ENCODE peak calls at places on chromosomes 2 and 18, in six cellular contexts. G is tibial artery, X is lung, C is cardiac muscle cell, Z is adrenal gland, I is suprapubic skin. U is an unnamed sample.

GRCh38 chr2:171923206-171923605 is 945 bp downstream of the HAT1 start:
- DNase-seq in G (no peak), X (no peak), C (peak; percentile 72), Z (no peak), I (no peak), U (no peak)

GRCh38 chr18:9671214-9671613 is 36.9 kb upstream of the RAB31 start:
- DNase-seq in G (no peak), X (no peak), C (no peak), Z (no peak), I (no peak), U (no peak)

GRCh38 chr2:101520246-101520645 is 45.3 kb upstream of the RFX8 start:
- DNase-seq in G (no peak), X (no peak), C (peak; percentile 58), Z (no peak), I (no peak), U (no peak)

GRCh38 chr18:11906926-11907874 is 917 bp downstream of the MPPE1 start:
- DNase-seq in G (no peak), X (no peak), C (no peak), Z (no peak), I (no peak), U (peak; percentile 28)

GRCh38 chr18:10406172-10406663 is 48.2 kb upstream of the APCDD1 start:
- DNase-seq in G (no peak), X (peak; percentile 26), C (no peak), Z (no peak), I (no peak), U (no peak)

GRCh38 chr18:25281522-25281921 is 70.4 kb downstream of the ZNF521 start:
- DNase-seq in G (no peak), X (no peak), C (no peak), Z (no peak), I (no peak), U (no peak)

GRCh38 chr2:444937-445884 is 157.3 kb upstream of the ALKAL2 start:
- DNase-seq in G (no peak), X (no peak), C (no peak), Z (no peak), I (no peak), U (no peak)

GRCh38 chr2:125169022-125169763 is 1144.1 kb downstream of the CNTNAP5 start:
- DNase-seq in G (no peak), X (no peak), C (peak; percentile 35), Z (no peak), I (no peak), U (no peak)

GRCh38 chr2:234839285-234839684 is 112.5 kb upstream of the SH3BP4 start:
- DNase-seq in G (no peak), X (no peak), C (no peak), Z (no peak), I (no peak), U (no peak)

GRCh38 chr2:86477349-86477748 is 36.2 kb downstream of the KDM3A start:
- DNase-seq in G (no peak), X (no peak), C (peak; percentile 59), Z (no peak), I (no peak), U (no peak)
- H3K4me1 ChIP-seq in G (no peaks in the 10 kb centered on the region), X (peaks cover 2% of the 10 kb centered on the region), C (no peaks in the 10 kb centered on the region), Z (peaks cover 23% of the 10 kb centered on the region), I (peaks cover 18% of the 10 kb centered on the region), U (peaks cover under 1% of the 10 kb centered on the region)

DNA sequence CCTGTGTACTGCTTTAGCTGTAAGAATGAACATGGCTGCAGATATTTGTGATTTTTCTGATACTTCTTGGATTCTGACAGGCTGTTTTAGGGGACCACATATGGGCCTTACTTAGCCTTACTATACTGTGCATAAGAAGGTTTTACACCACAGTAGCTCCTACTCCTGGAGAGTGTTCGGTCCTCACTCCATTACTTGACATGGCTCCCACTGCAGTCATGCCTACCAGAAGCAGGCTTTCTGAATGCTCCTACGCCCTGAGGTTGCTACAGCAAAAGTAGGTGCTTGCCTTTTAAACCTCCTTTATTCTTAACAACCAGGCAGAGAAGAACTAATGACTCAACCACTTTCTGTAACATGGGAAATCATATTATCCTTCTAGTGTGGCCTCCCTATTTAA is 125.2 kb upstream of the MAP2 start:
- DNase-seq in G (no peak), X (no peak), C (no peak), Z (no peak), I (no peak), U (no peak)
- H3K4me3 ChIP-seq in G (no peak overlapping the region), X (no peak overlapping the region), C (no peak overlapping the region), Z (no peak overlapping the region), I (no peak overlapping the region), U (no peak overlapping the region)

GRCh38 chr2:6342273-6342920 is 523.3 kb downstream of the CMPK2 start:
- DNase-seq in G (no peak), X (no peak), C (no peak), Z (no peak), I (no peak), U (no peak)

GRCh38 chr2:6343076-6343475 is 522.6 kb downstream of the CMPK2 start:
- DNase-seq in G (no peak), X (no peak), C (no peak), Z (no peak), I (no peak), U (no peak)

GRCh38 chr2:6337123-6337830 is 528.4 kb downstream of the CMPK2 start:
- DNase-seq in G (no peak), X (no peak), C (no peak), Z (no peak), I (no peak), U (no peak)

GRCh38 chr2:6341730-6342129 is 524.0 kb downstream of the CMPK2 start:
- DNase-seq in G (no peak), X (no peak), C (no peak), Z (no peak), I (no peak), U (no peak)
- H3K4me1 ChIP-seq in G (no peaks in the 10 kb centered on the region), X (no peaks in the 10 kb centered on the region), C (no peaks in the 10 kb centered on the region), Z (no peaks in the 10 kb centered on the region), I (no peaks in the 10 kb centered on the region), U (no peaks in the 10 kb centered on the region)

GRCh38 chr2:186696337-186696736 is 2.5 kb downstream of the FAM171B start:
- DNase-seq in G (no peak), X (no peak), C (no peak), Z (no peak), I (no peak), U (no peak)
- H3K4me3 ChIP-seq in G (no peak overlapping the region), X (no peak overlapping the region), C (no peak overlapping the region), Z (no peak overlapping the region), I (no peak overlapping the region), U (no peak overlapping the region)